ENCODE peak calls at places on chromosomes 7 and 10, in eight cellular contexts. O is AML-193; D is activated gamma-delta T cell; T is AG20443; F is fibroblast of lung; E is ELF-1; L is activated CD4-positive, alpha-beta T cell treated with anti-CD3 and anti-CD28 coated beads for 24 hours; G is T-helper 17 cell. M is an unnamed sample.

GRCh38 chr7:80373431-80374032 is 138.3 kb downstream of the GNAT3 start:
- DNase-seq in O (no peak), D (no peak), T (no peak), F (no peak), E (no peak), L (no peak), G (no peak), M (no peak)

GRCh38 chr10:88062798-88063472 is 199.5 kb downstream of the PTEN start:
- DNase-seq in O (no peak), D (no peak), T (peak; percentile 40), F (peak; percentile 71), E (peak; percentile 27), L (no peak), G (no peak), M (no peak)

GRCh38 chr10:71307469-71308085 is 11.5 kb upstream of the SLC29A3 start:
- DNase-seq in O (no peak), D (no peak), T (no peak), F (no peak), E (no peak), L (no peak), G (no peak), M (no peak)

GRCh38 chr7:42240416-42240815 is 3.4 kb upstream of the GLI3 start:
- DNase-seq in O (no peak), D (no peak), T (no peak), F (no peak), E (no peak), L (no peak), G (no peak), M (no peak)

GRCh38 chr10:16965740-16966447 is 148.7 kb upstream of the RSU1 start:
- DNase-seq in O (no peak), D (no peak), T (peak; percentile 88), F (peak; percentile 100), E (peak; percentile 27), L (no peak), G (no peak), M (no peak)

GRCh38 chr7:103811315-103811714 is 178.1 kb downstream of the RELN start:
- DNase-seq in O (no peak), D (no peak), T (no peak), F (no peak), E (no peak), L (no peak), G (no peak), M (no peak)

GRCh38 chr10:74704629-74705360 is 121.6 kb upstream of the KAT6B start:
- DNase-seq in O (no peak), D (no peak), T (no peak), F (peak; percentile 37), E (no peak), L (no peak), G (no peak), M (no peak)

GRCh38 chr10:45071043-45071813 is 70.5 kb downstream of the ZNF22 start:
- DNase-seq in O (no peak), D (no peak), T (no peak), F (no peak), E (no peak), L (no peak), G (no peak), M (no peak)

GRCh38 chr10:99913831-99914235 is 95.9 kb downstream of the DNMBP start:
- DNase-seq in O (no peak), D (no peak), T (no peak), F (peak; percentile 32), E (peak; percentile 99), L (no peak), G (no peak), M (no peak)

GRCh38 chr7:87645446-87645845 is 17.2 kb downstream of the RUNDC3B start:
- DNase-seq in O (no peak), D (no peak), T (no peak), F (no peak), E (no peak), L (no peak), G (no peak), M (no peak)

GRCh38 chr10:103897241-103897774 is 20.7 kb downstream of the STN1 start:
- DNase-seq in O (no peak), D (no peak), T (peak; percentile 26), F (no peak), E (no peak), L (no peak), G (no peak), M (no peak)

GRCh38 chr10:91901784-91902677 is 7.3 kb downstream of the FGFBP3 start:
- DNase-seq in O (peak; percentile 91), D (no peak), T (peak; percentile 51), F (peak; percentile 92), E (no peak), L (peak; percentile 31), G (no peak), M (no peak)

GRCh38 chr10:121589553-121589952 is 8.7 kb downstream of the FGFR2 start:
- DNase-seq in O (no peak), D (no peak), T (no peak), F (no peak), E (no peak), L (no peak), G (no peak), M (no peak)

GRCh38 chr10:96632974-96633373 is 46.2 kb upstream of the TM9SF3 start:
- DNase-seq in O (no peak), D (no peak), T (no peak), F (no peak), E (peak; percentile 88), L (no peak), G (no peak), M (no peak)

GRCh38 chr7:99621271-99621670 is 4.5 kb downstream of the ZSCAN25 start:
- DNase-seq in O (no peak), D (no peak), T (no peak), F (no peak), E (no peak), L (no peak), G (no peak), M (no peak)

GRCh38 chr10:124180947-124181549 is 87.7 kb upstream of the CHST15 start:
- DNase-seq in O (no peak), D (no peak), T (no peak), F (peak; percentile 80), E (no peak), L (no peak), G (no peak), M (no peak)

GRCh38 chr10:61332506-61332905 is 120.7 kb downstream of the TMEM26 start:
- DNase-seq in O (no peak), D (no peak), T (no peak), F (no peak), E (no peak), L (no peak), G (no peak), M (no peak)

GRCh38 chr10:61047011-61047410 is 103.0 kb upstream of the RHOBTB1 start:
- DNase-seq in O (no peak), D (no peak), T (no peak), F (no peak), E (no peak), L (no peak), G (no peak), M (no peak)

GRCh38 chr10:47299989-47300931 is at the start of gene GDF10:
- DNase-seq in O (no peak), D (no peak), T (peak; percentile 37), F (peak; percentile 1), E (peak; percentile 40), L (no peak), G (no peak), M (no peak)

GRCh38 chr10:88810196-88810961 is 7.8 kb downstream of the LIPM start:
- DNase-seq in O (peak; percentile 58), D (no peak), T (peak; percentile 67), F (peak; percentile 69), E (peak; percentile 35), L (no peak), G (no peak), M (peak; percentile 39)

GRCh38 chr10:125083576-125083920 is 76.8 kb downstream of the CTBP2 start:
- DNase-seq in O (no peak), D (no peak), T (peak; percentile 73), F (peak; percentile 85), E (no peak), L (no peak), G (no peak), M (no peak)

GRCh38 chr7:13932131-13932530 is 57.3 kb downstream of the ETV1 start:
- DNase-seq in O (no peak), D (no peak), T (no peak), F (no peak), E (no peak), L (no peak), G (no peak), M (no peak)

GRCh38 chr10:112701528-112702295 is 248.3 kb upstream of the TCF7L2 start:
- DNase-seq in O (no peak), D (no peak), T (no peak), F (no peak), E (no peak), L (no peak), G (no peak), M (no peak)

GRCh38 chr7:78420001-78420400 is 621.4 kb downstream of the PHTF2 start:
- DNase-seq in O (no peak), D (no peak), T (no peak), F (no peak), E (no peak), L (no peak), G (no peak), M (no peak)

GRCh38 chr7:47441796-47442744 is 139.8 kb downstream of the TNS3 start:
- DNase-seq in O (no peak), D (no peak), T (peak; percentile 54), F (peak; percentile 74), E (no peak), L (no peak), G (no peak), M (no peak)

GRCh38 chr7:101294039-101294831 is 27.4 kb downstream of the IFT22 start:
- DNase-seq in O (no peak), D (no peak), T (no peak), F (no peak), E (peak; percentile 93), L (no peak), G (no peak), M (no peak)

GRCh38 chr7:130917669-130918128 is 183.7 kb upstream of the KLF14 start:
- DNase-seq in O (no peak), D (no peak), T (no peak), F (peak; percentile 81), E (no peak), L (no peak), G (no peak), M (no peak)

GRCh38 chr7:26653430-26653911 is 210.9 kb downstream of the SKAP2 start:
- DNase-seq in O (no peak), D (no peak), T (no peak), F (no peak), E (no peak), L (no peak), G (no peak), M (no peak)

GRCh38 chr7:142898377-142899235 is 13.1 kb upstream of the TRPV6 start:
- DNase-seq in O (no peak), D (no peak), T (no peak), F (no peak), E (peak; percentile 42), L (no peak), G (no peak), M (no peak)

GRCh38 chr10:95422196-95422595 is 131.4 kb upstream of the PDLIM1 start:
- DNase-seq in O (no peak), D (no peak), T (no peak), F (no peak), E (no peak), L (no peak), G (no peak), M (no peak)

GRCh38 chr10:15352201-15352600 is 18.9 kb downstream of the FAM171A1 start:
- DNase-seq in O (no peak), D (no peak), T (no peak), F (no peak), E (no peak), L (no peak), G (no peak), M (no peak)

GRCh38 chr7:142488842-142489241 is 231.0 kb upstream of the PRSS58 start:
- DNase-seq in O (no peak), D (no peak), T (no peak), F (no peak), E (no peak), L (no peak), G (no peak), M (no peak)

GRCh38 chr7:110839866-110840265 is 251.1 kb upstream of the LRRN3 start:
- DNase-seq in O (no peak), D (no peak), T (no peak), F (peak; percentile 20), E (peak; percentile 37), L (no peak), G (no peak), M (no peak)

GRCh38 chr7:20913853-20914252 is 127.2 kb upstream of the SP8 start:
- DNase-seq in O (no peak), D (no peak), T (no peak), F (no peak), E (no peak), L (no peak), G (no peak), M (no peak)